ENCODE peak calls at places on chromosomes 1 and 21, in four cellular contexts. I is neuronal stem cell, T is H9, M is IMR-90. W is an unnamed sample.

GRCh38 chr1:109716121-109716520 is 4.1 kb downstream of the GSTM5 start:
- DNase-seq in T (no peak), M (no peak), I (no peak), W (no peak)

GRCh38 chr1:53183277-53183990 is 13.2 kb upstream of the CPT2 start:
- DNase-seq in M (peak; percentile 97), I (no peak), T (no peak), W (peak; percentile 32)

GRCh38 chr1:56056438-56057312 is 522.7 kb downstream of the PLPP3 start:
- DNase-seq in T (no peak), M (peak; percentile 60), I (no peak), W (no peak)

GRCh38 chr1:18948048-18948912 is 8.2 kb downstream of the IFFO2 start:
- DNase-seq in M (no peak), I (no peak), T (no peak), W (no peak)

GRCh38 chr1:148263906-148264255 is 111.8 kb upstream of the NBPF11 start:
- DNase-seq in T (no peak), I (no peak), M (no peak), W (no peak)

GRCh38 chr1:165826565-165826964 is 849 bp upstream of the UCK2 start:
- DNase-seq in I (no peak), M (no peak), T (no peak), W (no peak)

GRCh38 chr21:36661511-36662309 is 37.2 kb upstream of the SIM2 start:
- DNase-seq in M (peak; percentile 48), T (peak; percentile 58), I (no peak), W (peak; percentile 73)

GRCh38 chr1:150548324-150548631 is 930 bp upstream of the ADAMTSL4 start:
- DNase-seq in M (no peak), I (no peak), T (no peak), W (no peak)

GRCh38 chr1:202156590-202156989 is 3.8 kb downstream of the PTPN7 start:
- DNase-seq in I (no peak), T (no peak), M (no peak), W (no peak)

GRCh38 chr21:29914326-29914725 is 25.5 kb downstream of the GRIK1 start:
- DNase-seq in I (no peak), M (no peak), T (no peak), W (no peak)

GRCh38 chr1:52552236-52552504 is 722 bp downstream of the TUT4 start:
- DNase-seq in M (peak; percentile 80), I (peak; percentile 33), T (no peak), W (peak; percentile 64)

GRCh38 chr1:68975534-68975933 is 478.7 kb upstream of the DEPDC1 start:
- DNase-seq in I (peak; percentile 67), M (no peak), T (peak; percentile 58), W (peak; percentile 98)

GRCh38 chr21:31172328-31172727 is 134.1 kb upstream of the KRTAP19-8 start:
- DNase-seq in I (no peak), M (no peak), T (no peak), W (peak; percentile 70)

GRCh38 chr1:230281531-230281930 is 144.6 kb downstream of the PGBD5 start:
- DNase-seq in M (peak; percentile 9), T (no peak), I (no peak), W (no peak)

GRCh38 chr21:31235671-31236450 is 108.2 kb downstream of the TIAM1 start:
- DNase-seq in I (no peak), M (no peak), T (no peak), W (no peak)

GRCh38 chr1:208183977-208184901 is 59.9 kb downstream of the PLXNA2 start:
- DNase-seq in T (no peak), M (peak; percentile 40), I (no peak), W (no peak)

GRCh38 chr1:154863702-154864174 is 6.3 kb downstream of the KCNN3 start:
- DNase-seq in T (peak; percentile 73), M (peak; percentile 75), I (no peak), W (peak; percentile 79)

GRCh38 chr1:56827711-56828110 is 8.5 kb upstream of the FYB2 start:
- DNase-seq in I (no peak), T (no peak), M (no peak), W (no peak)

GRCh38 chr1:235286667-235287066 is 41.3 kb downstream of the ARID4B start:
- DNase-seq in T (no peak), I (no peak), M (peak; percentile 20), W (no peak)

GRCh38 chr1:227257964-227258363 is 60.3 kb downstream of the CDC42BPA start:
- DNase-seq in M (no peak), I (no peak), T (peak; percentile 56), W (peak; percentile 68)

GRCh38 chr1:15523104-15523921 is 702 bp downstream of the CASP9 start:
- DNase-seq in T (no peak), I (no peak), M (no peak), W (no peak)

GRCh38 chr21:21268061-21268471 is 269.9 kb downstream of the NCAM2 start:
- DNase-seq in T (no peak), I (no peak), M (peak; percentile 4), W (peak; percentile 1)

GRCh38 chr1:1527092-1527816 is 13.2 kb downstream of the TMEM240 start:
- DNase-seq in T (no peak), I (no peak), M (no peak), W (no peak)
- H3K4ac ChIP-seq in T (no peak overlapping the region), I (no peak overlapping the region), M (no peak overlapping the region), W (no peak overlapping the region)

DNA sequence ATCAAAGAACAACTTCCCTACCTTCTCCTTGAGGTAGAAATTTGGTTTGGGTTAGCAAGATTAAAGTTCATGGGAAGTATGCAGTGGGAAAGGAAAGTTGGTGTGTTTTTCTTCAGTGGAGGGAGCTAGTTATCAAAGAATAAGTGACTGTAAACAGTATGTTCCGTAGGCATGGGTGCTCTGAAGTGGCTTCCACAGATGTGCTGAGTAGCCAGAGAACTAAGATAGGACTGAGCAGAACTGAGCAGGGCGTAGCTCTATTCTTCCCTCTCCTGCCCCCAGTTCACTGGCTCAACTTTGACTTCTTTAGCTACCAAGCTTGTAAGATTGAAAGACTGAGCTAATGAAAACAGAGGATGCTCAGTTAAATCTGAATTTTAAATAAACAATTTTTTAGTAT is 3.4 kb downstream of the ADCY10 start:
- DNase-seq in T (no peak), I (no peak), M (no peak), W (no peak)
- H3K4ac ChIP-seq in T (no peak overlapping the region), I (no peak overlapping the region), M (no peak overlapping the region), W (no peak overlapping the region)

GRCh38 chr1:26889580-26890466 is at the start of gene GPN2:
- DNase-seq in T (peak; percentile 77), M (peak; percentile 72), I (peak; percentile 56), W (peak; percentile 91)
- H3K4ac ChIP-seq in T (no peak within 1 kb of the TSS), M (peak within 1 kb of the TSS; percentile 95), I (no peak within 1 kb of the TSS), W (peak within 1 kb of the TSS; percentile 77)

GRCh38 chr1:224182866-224183590 is at the start of gene DEGS1:
- DNase-seq in T (peak; percentile 92), M (peak; percentile 73), I (peak; percentile 90), W (peak; percentile 95)

GRCh38 chr1:224181453-224181810 is 1.6 kb upstream of the DEGS1 start:
- DNase-seq in M (no peak), T (no peak), I (no peak), W (no peak)

GRCh38 chr1:224182057-224182865 is 779 bp upstream of the DEGS1 start:
- DNase-seq in I (no peak), M (no peak), T (no peak), W (no peak)

GRCh38 chr1:224185208-224185607 is 2.2 kb downstream of the DEGS1 start:
- DNase-seq in I (no peak), M (no peak), T (no peak), W (no peak)

DNA sequence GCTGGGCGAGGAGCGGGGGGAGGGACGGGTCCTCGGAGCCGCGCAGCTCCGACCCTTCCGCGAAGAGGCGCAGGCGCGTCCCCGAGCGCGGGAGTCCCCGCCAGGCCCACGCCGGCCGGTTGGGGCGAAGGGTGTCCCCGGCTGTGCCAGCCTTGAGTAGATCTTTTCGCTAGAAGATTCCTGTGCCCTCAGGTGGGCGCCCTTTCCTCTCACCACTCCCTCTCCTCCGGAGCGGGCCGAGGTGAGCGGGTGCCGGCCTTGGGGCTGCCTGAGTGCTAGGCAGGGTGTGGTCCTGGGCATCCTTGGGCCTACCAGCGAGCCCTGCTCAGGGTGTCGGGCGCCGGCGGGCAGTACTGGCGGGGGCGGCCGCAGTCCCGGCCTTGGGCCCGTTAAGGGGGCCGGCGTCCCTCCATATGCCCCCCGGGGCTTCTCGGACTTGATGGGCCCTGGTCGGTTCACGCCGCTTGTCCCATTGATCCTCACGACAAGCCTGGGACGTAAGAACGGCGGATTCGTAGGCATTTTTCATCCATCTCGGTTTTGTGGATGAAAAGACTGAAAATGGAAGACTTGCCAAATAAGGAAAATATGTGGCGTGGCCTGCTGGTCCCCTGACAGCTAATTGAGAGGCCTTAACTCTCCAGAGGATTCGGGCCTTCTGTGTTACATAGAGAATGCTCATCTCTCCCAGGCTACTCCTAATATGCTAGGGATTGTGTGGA is 712 bp downstream of the DEGS1 start:
- DNase-seq in M (peak; percentile 61), I (peak; percentile 51), T (peak; percentile 60), W (peak; percentile 71)
- H3K4ac ChIP-seq in M (peak overlapping the region; percentile 96), I (no peak overlapping the region), T (no peak overlapping the region), W (peak overlapping the region; percentile 90)

GRCh38 chr1:76870037-76870436 is 2.8 kb downstream of the ST6GALNAC5 start:
- DNase-seq in I (no peak), T (no peak), M (no peak), W (no peak)
- H3K4ac ChIP-seq in I (no peak overlapping the region), T (no peak overlapping the region), M (no peak overlapping the region), W (no peak overlapping the region)

GRCh38 chr21:15060776-15061175 is 4.0 kb downstream of the NRIP1 start:
- DNase-seq in M (peak; percentile 51), I (no peak), T (no peak), W (peak; percentile 89)

GRCh38 chr21:15063081-15063820 is 1.5 kb downstream of the NRIP1 start:
- DNase-seq in M (peak; percentile 18), I (no peak), T (no peak), W (peak; percentile 47)

GRCh38 chr21:15061284-15061683 is 3.5 kb downstream of the NRIP1 start:
- DNase-seq in T (no peak), I (no peak), M (no peak), W (no peak)

GRCh38 chr21:15062566-15062965 is 2.2 kb downstream of the NRIP1 start:
- DNase-seq in M (no peak), T (no peak), I (no peak), W (no peak)

DNA sequence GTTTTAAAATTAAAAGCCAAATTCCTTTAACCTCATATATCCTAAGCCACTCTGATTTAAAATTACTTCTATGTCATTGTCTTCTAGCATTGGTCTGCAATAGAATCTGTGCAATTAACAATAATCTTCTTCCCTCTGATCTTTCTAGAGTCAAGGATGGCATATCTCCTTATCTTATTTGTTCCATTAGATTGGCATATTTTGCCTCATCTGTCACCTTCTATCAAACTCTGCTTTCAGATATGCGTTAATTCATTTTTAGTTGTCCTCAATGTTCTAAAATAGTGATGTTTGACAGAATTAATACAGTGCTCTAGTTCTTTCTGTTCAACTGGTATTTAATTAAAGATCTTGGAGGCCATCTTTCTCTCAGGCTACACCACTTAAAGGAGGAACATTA is 3.1 kb downstream of the NRIP1 start:
- DNase-seq in M (no peak), T (no peak), I (no peak), W (no peak)
- H3K4ac ChIP-seq in M (no peak overlapping the region), T (no peak overlapping the region), I (no peak overlapping the region), W (no peak overlapping the region)